ENCODE peak calls at places on chromosomes 12 and 14, in six cellular contexts. One of them, this sample, is unnamed.

GRCh38 chr14:76589246-76589645 is 172.0 kb upstream of the VASH1 start:
- DNase-seq in activated B cell treated with CpG ODN at 0.5 μM for 24 hours: no peak
- DNase-seq in spleen: no peak
- DNase-seq in astrocyte of the cerebellum: no peak
- DNase-seq in Calu3: no peak
- DNase-seq in tibial artery: no peak
- DNase-seq in this sample: peak; percentile 46

GRCh38 chr12:5429741-5430557 is 2.0 kb upstream of the NTF3 start:
- DNase-seq in activated B cell treated with CpG ODN at 0.5 μM for 24 hours: no peak
- DNase-seq in spleen: no peak
- DNase-seq in astrocyte of the cerebellum: no peak
- DNase-seq in Calu3: no peak
- DNase-seq in tibial artery: no peak
- DNase-seq in this sample: no peak

GRCh38 chr12:53198470-53199110 is 8.5 kb downstream of the ITGB7 start:
- DNase-seq in activated B cell treated with CpG ODN at 0.5 μM for 24 hours: no peak
- DNase-seq in spleen: no peak
- DNase-seq in astrocyte of the cerebellum: no peak
- DNase-seq in Calu3: no peak
- DNase-seq in tibial artery: no peak
- DNase-seq in this sample: no peak

GRCh38 chr14:25658988-25659387 is 609.0 kb upstream of the STXBP6 start:
- DNase-seq in activated B cell treated with CpG ODN at 0.5 μM for 24 hours: no peak
- DNase-seq in spleen: no peak
- DNase-seq in astrocyte of the cerebellum: no peak
- DNase-seq in Calu3: no peak
- DNase-seq in tibial artery: no peak
- DNase-seq in this sample: no peak

GRCh38 chr14:32078794-32079663 is 1.9 kb downstream of the ARHGAP5 start:
- DNase-seq in activated B cell treated with CpG ODN at 0.5 μM for 24 hours: no peak
- DNase-seq in spleen: no peak
- DNase-seq in astrocyte of the cerebellum: no peak
- DNase-seq in Calu3: no peak
- DNase-seq in tibial artery: no peak
- DNase-seq in this sample: peak; percentile 17

GRCh38 chr12:94690199-94690695 is 39.9 kb upstream of the TMCC3 start:
- DNase-seq in activated B cell treated with CpG ODN at 0.5 μM for 24 hours: no peak
- DNase-seq in spleen: no peak
- DNase-seq in astrocyte of the cerebellum: no peak
- DNase-seq in Calu3: no peak
- DNase-seq in tibial artery: no peak
- DNase-seq in this sample: no peak

GRCh38 chr14:22070119-22070982 is 396.7 kb upstream of the OR4E1 start:
- DNase-seq in activated B cell treated with CpG ODN at 0.5 μM for 24 hours: peak; percentile 16
- DNase-seq in spleen: peak; percentile 85
- DNase-seq in astrocyte of the cerebellum: no peak
- DNase-seq in Calu3: no peak
- DNase-seq in tibial artery: no peak
- DNase-seq in this sample: peak; percentile 29

GRCh38 chr12:4197922-4198763 is 75.4 kb upstream of the CCND2 start:
- DNase-seq in activated B cell treated with CpG ODN at 0.5 μM for 24 hours: no peak
- DNase-seq in spleen: no peak
- DNase-seq in astrocyte of the cerebellum: no peak
- DNase-seq in Calu3: no peak
- DNase-seq in tibial artery: no peak
- DNase-seq in this sample: no peak

GRCh38 chr14:58298477-58298879 is at the start of gene ARID4A:
- DNase-seq in activated B cell treated with CpG ODN at 0.5 μM for 24 hours: peak; percentile 68
- DNase-seq in spleen: peak; percentile 94
- DNase-seq in astrocyte of the cerebellum: no peak
- DNase-seq in Calu3: no peak
- DNase-seq in tibial artery: peak; percentile 97
- DNase-seq in this sample: no peak

GRCh38 chr14:37678916-37679315 is 83.5 kb downstream of the TTC6 start:
- DNase-seq in activated B cell treated with CpG ODN at 0.5 μM for 24 hours: no peak
- DNase-seq in spleen: no peak
- DNase-seq in astrocyte of the cerebellum: no peak
- DNase-seq in Calu3: no peak
- DNase-seq in tibial artery: no peak
- DNase-seq in this sample: no peak

GRCh38 chr12:6697584-6698351 is 2.8 kb downstream of the PIANP start:
- DNase-seq in activated B cell treated with CpG ODN at 0.5 μM for 24 hours: no peak
- DNase-seq in spleen: peak; percentile 54
- DNase-seq in astrocyte of the cerebellum: peak; percentile 13
- DNase-seq in Calu3: peak; percentile 55
- DNase-seq in tibial artery: no peak
- DNase-seq in this sample: peak; percentile 57

GRCh38 chr14:103140316-103141109 is 17.3 kb downstream of the TNFAIP2 start:
- DNase-seq in activated B cell treated with CpG ODN at 0.5 μM for 24 hours: no peak
- DNase-seq in spleen: no peak
- DNase-seq in astrocyte of the cerebellum: no peak
- DNase-seq in Calu3: peak; percentile 30
- DNase-seq in tibial artery: no peak
- DNase-seq in this sample: no peak

GRCh38 chr14:103142903-103143302 is 19.6 kb downstream of the TNFAIP2 start:
- DNase-seq in activated B cell treated with CpG ODN at 0.5 μM for 24 hours: no peak
- DNase-seq in spleen: no peak
- DNase-seq in astrocyte of the cerebellum: no peak
- DNase-seq in Calu3: no peak
- DNase-seq in tibial artery: no peak
- DNase-seq in this sample: no peak

GRCh38 chr14:103142031-103142430 is 18.8 kb downstream of the TNFAIP2 start:
- DNase-seq in activated B cell treated with CpG ODN at 0.5 μM for 24 hours: no peak
- DNase-seq in spleen: no peak
- DNase-seq in astrocyte of the cerebellum: no peak
- DNase-seq in Calu3: no peak
- DNase-seq in tibial artery: no peak
- DNase-seq in this sample: no peak

GRCh38 chr14:103139371-103140016 is 16.2 kb downstream of the TNFAIP2 start:
- DNase-seq in activated B cell treated with CpG ODN at 0.5 μM for 24 hours: no peak
- DNase-seq in spleen: no peak
- DNase-seq in astrocyte of the cerebellum: no peak
- DNase-seq in Calu3: no peak
- DNase-seq in tibial artery: no peak
- DNase-seq in this sample: no peak

GRCh38 chr14:103141117-103141796 is 18.0 kb downstream of the TNFAIP2 start:
- DNase-seq in activated B cell treated with CpG ODN at 0.5 μM for 24 hours: no peak
- DNase-seq in spleen: no peak
- DNase-seq in astrocyte of the cerebellum: no peak
- DNase-seq in Calu3: peak; percentile 66
- DNase-seq in tibial artery: no peak
- DNase-seq in this sample: peak; percentile 35
- TF ChIP-seq CTCF in activated B cell treated with CpG ODN at 0.5 μM for 24 hours: no peak
- TF ChIP-seq CTCF in spleen: peak; percentile 23
- TF ChIP-seq CTCF in astrocyte of the cerebellum: peak; percentile 69
- TF ChIP-seq CTCF in Calu3: peak; percentile 59
- TF ChIP-seq CTCF in tibial artery: no peak
- TF ChIP-seq CTCF in this sample: peak; percentile 62

GRCh38 chr12:47366203-47366978 is 286.6 kb upstream of the AMIGO2 start:
- DNase-seq in activated B cell treated with CpG ODN at 0.5 μM for 24 hours: no peak
- DNase-seq in spleen: no peak
- DNase-seq in astrocyte of the cerebellum: no peak
- DNase-seq in Calu3: no peak
- DNase-seq in tibial artery: no peak
- DNase-seq in this sample: no peak
- TF ChIP-seq CTCF in activated B cell treated with CpG ODN at 0.5 μM for 24 hours: no peak
- TF ChIP-seq CTCF in spleen: no peak
- TF ChIP-seq CTCF in astrocyte of the cerebellum: no peak
- TF ChIP-seq CTCF in Calu3: no peak
- TF ChIP-seq CTCF in tibial artery: no peak
- TF ChIP-seq CTCF in this sample: no peak

GRCh38 chr12:57210461-57210860 is 6.1 kb upstream of the NXPH4 start:
- DNase-seq in activated B cell treated with CpG ODN at 0.5 μM for 24 hours: no peak
- DNase-seq in spleen: no peak
- DNase-seq in astrocyte of the cerebellum: no peak
- DNase-seq in Calu3: no peak
- DNase-seq in tibial artery: no peak
- DNase-seq in this sample: no peak
- TF ChIP-seq CTCF in activated B cell treated with CpG ODN at 0.5 μM for 24 hours: no peak
- TF ChIP-seq CTCF in spleen: no peak
- TF ChIP-seq CTCF in astrocyte of the cerebellum: no peak
- TF ChIP-seq CTCF in Calu3: no peak
- TF ChIP-seq CTCF in tibial artery: no peak
- TF ChIP-seq CTCF in this sample: no peak

DNA sequence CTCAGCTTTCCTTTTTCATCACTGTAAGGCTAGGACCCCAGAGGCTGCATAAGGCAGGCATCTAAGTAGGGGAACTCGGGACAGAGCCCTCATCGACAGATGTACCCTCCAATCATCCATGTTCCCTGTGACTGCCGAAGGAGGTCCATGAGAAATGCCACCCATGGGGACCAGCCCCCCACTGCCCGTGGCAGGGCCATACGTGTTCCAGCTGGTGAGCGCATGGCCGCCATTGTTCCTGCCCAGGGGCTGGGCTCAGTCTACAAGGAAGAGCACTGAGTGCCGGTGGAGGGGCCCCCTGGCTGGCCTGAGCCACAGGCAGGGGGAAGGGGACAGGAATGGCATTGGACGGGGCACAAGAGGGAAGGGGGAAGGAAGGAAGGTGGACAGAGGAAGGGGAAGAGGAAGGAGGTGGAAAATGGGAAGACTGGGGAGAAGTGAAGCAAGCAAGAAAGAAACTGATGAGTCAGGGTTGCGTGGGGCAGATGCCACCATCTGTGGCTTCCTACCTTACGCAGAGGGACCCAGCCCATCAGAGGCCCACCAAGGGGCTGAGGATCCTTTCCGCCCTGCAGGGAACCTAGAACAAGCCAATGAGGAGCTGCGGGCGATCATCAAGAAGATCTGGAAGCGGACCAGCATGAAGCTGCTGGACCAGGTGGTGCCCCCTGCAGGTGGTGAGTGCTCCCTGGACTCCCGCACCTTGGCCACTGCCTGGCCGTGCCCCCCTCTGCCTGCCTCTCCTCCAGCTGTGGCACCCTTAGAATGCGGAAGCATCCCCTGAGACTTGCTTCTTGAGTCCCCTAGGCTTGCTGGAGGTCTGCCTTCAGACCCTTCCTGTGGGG is 120.6 kb upstream of the FKBP4 start:
- DNase-seq in activated B cell treated with CpG ODN at 0.5 μM for 24 hours: no peak
- DNase-seq in spleen: peak; percentile 64
- DNase-seq in astrocyte of the cerebellum: no peak
- DNase-seq in Calu3: no peak
- DNase-seq in tibial artery: no peak
- DNase-seq in this sample: no peak
- TF ChIP-seq CTCF in activated B cell treated with CpG ODN at 0.5 μM for 24 hours: no peak
- TF ChIP-seq CTCF in spleen: no peak
- TF ChIP-seq CTCF in astrocyte of the cerebellum: no peak
- TF ChIP-seq CTCF in Calu3: no peak
- TF ChIP-seq CTCF in tibial artery: no peak
- TF ChIP-seq CTCF in this sample: no peak

GRCh38 chr14:80519002-80519401 is 307.7 kb upstream of the DIO2 start:
- DNase-seq in activated B cell treated with CpG ODN at 0.5 μM for 24 hours: no peak
- DNase-seq in spleen: no peak
- DNase-seq in astrocyte of the cerebellum: no peak
- DNase-seq in Calu3: no peak
- DNase-seq in tibial artery: no peak
- DNase-seq in this sample: no peak

GRCh38 chr14:80518173-80518572 is 306.9 kb upstream of the DIO2 start:
- DNase-seq in activated B cell treated with CpG ODN at 0.5 μM for 24 hours: no peak
- DNase-seq in spleen: no peak
- DNase-seq in astrocyte of the cerebellum: no peak
- DNase-seq in Calu3: no peak
- DNase-seq in tibial artery: no peak
- DNase-seq in this sample: no peak

GRCh38 chr14:80522936-80523335 is 311.6 kb upstream of the DIO2 start:
- DNase-seq in activated B cell treated with CpG ODN at 0.5 μM for 24 hours: no peak
- DNase-seq in spleen: no peak
- DNase-seq in astrocyte of the cerebellum: no peak
- DNase-seq in Calu3: no peak
- DNase-seq in tibial artery: no peak
- DNase-seq in this sample: no peak

GRCh38 chr14:80523518-80524117 is 312.3 kb upstream of the DIO2 start:
- DNase-seq in activated B cell treated with CpG ODN at 0.5 μM for 24 hours: no peak
- DNase-seq in spleen: no peak
- DNase-seq in astrocyte of the cerebellum: no peak
- DNase-seq in Calu3: no peak
- DNase-seq in tibial artery: no peak
- DNase-seq in this sample: no peak

GRCh38 chr14:80521456-80521855 is 310.2 kb upstream of the DIO2 start:
- DNase-seq in activated B cell treated with CpG ODN at 0.5 μM for 24 hours: no peak
- DNase-seq in spleen: no peak
- DNase-seq in astrocyte of the cerebellum: no peak
- DNase-seq in Calu3: no peak
- DNase-seq in tibial artery: no peak
- DNase-seq in this sample: no peak
- TF ChIP-seq CTCF in activated B cell treated with CpG ODN at 0.5 μM for 24 hours: no peak
- TF ChIP-seq CTCF in spleen: no peak
- TF ChIP-seq CTCF in astrocyte of the cerebellum: no peak
- TF ChIP-seq CTCF in Calu3: no peak
- TF ChIP-seq CTCF in tibial artery: no peak
- TF ChIP-seq CTCF in this sample: no peak

GRCh38 chr14:101958418-101959185 is 5.8 kb upstream of the DYNC1H1 start:
- DNase-seq in activated B cell treated with CpG ODN at 0.5 μM for 24 hours: no peak
- DNase-seq in spleen: no peak
- DNase-seq in astrocyte of the cerebellum: no peak
- DNase-seq in Calu3: no peak
- DNase-seq in tibial artery: peak; percentile 31
- DNase-seq in this sample: no peak

GRCh38 chr14:101961746-101962502 is 2.4 kb upstream of the DYNC1H1 start:
- DNase-seq in activated B cell treated with CpG ODN at 0.5 μM for 24 hours: no peak
- DNase-seq in spleen: peak; percentile 69
- DNase-seq in astrocyte of the cerebellum: no peak
- DNase-seq in Calu3: no peak
- DNase-seq in tibial artery: peak; percentile 62
- DNase-seq in this sample: no peak

GRCh38 chr14:101961011-101961721 is 3.2 kb upstream of the DYNC1H1 start:
- DNase-seq in activated B cell treated with CpG ODN at 0.5 μM for 24 hours: peak; percentile 55
- DNase-seq in spleen: peak; percentile 91
- DNase-seq in astrocyte of the cerebellum: peak; percentile 57
- DNase-seq in Calu3: peak; percentile 80
- DNase-seq in tibial artery: peak; percentile 83
- DNase-seq in this sample: peak; percentile 69

GRCh38 chr14:101959277-101959676 is 5.1 kb upstream of the DYNC1H1 start:
- DNase-seq in activated B cell treated with CpG ODN at 0.5 μM for 24 hours: no peak
- DNase-seq in spleen: no peak
- DNase-seq in astrocyte of the cerebellum: no peak
- DNase-seq in Calu3: no peak
- DNase-seq in tibial artery: peak; percentile 19
- DNase-seq in this sample: no peak

DNA sequence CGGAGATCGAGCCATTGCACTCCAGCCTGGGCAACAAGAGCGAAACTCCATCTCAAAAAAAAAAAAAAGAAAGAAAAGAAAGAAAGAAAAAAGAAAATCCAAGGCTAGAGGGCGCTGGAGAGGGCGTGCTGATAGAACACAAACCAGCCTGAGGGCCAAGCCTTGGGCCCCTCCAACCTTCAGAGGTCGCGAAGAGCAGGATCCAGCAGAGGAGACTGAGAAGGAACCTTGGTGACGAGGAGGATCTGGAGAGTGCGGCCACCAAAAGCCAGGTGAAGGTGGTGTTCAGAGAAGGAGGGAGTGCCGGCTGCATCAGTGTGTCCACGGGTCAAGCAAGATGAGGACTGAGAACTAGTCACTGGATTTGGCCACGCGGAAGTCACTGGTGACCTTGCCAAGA is 4.1 kb upstream of the DYNC1H1 start:
- DNase-seq in activated B cell treated with CpG ODN at 0.5 μM for 24 hours: no peak
- DNase-seq in spleen: peak; percentile 69
- DNase-seq in astrocyte of the cerebellum: no peak
- DNase-seq in Calu3: no peak
- DNase-seq in tibial artery: peak; percentile 62
- DNase-seq in this sample: no peak
- TF ChIP-seq CTCF in activated B cell treated with CpG ODN at 0.5 μM for 24 hours: no peak
- TF ChIP-seq CTCF in spleen: no peak
- TF ChIP-seq CTCF in astrocyte of the cerebellum: peak; percentile 55
- TF ChIP-seq CTCF in Calu3: no peak
- TF ChIP-seq CTCF in tibial artery: no peak
- TF ChIP-seq CTCF in this sample: peak; percentile 40